ENCODE peak calls at places on chromosomes 3 and 15, in five cellular contexts. T is breast epithelium, E is body of pancreas, H is K562, V is H54. W is an unnamed sample.

GRCh38 chr15:39574416-39574815 is 6.5 kb upstream of the THBS1 start:
- DNase-seq in E (no peak), T (no peak), H (no peak), V (no peak), W (no peak)

GRCh38 chr3:21290557-21290956 is 460.5 kb downstream of the ZNF385D start:
- DNase-seq in T (no peak), E (no peak), H (peak; percentile 6), V (no peak), W (no peak)

GRCh38 chr3:5304789-5305680 is 117.5 kb downstream of the EDEM1 start:
- DNase-seq in T (no peak), H (peak; percentile 70), V (peak; percentile 9), E (peak; percentile 53), W (peak; percentile 6)

GRCh38 chr15:101451192-101451799 is 38.2 kb downstream of the PCSK6 start:
- DNase-seq in H (peak; percentile 94), T (peak; percentile 49), V (no peak), E (no peak), W (peak; percentile 37)

GRCh38 chr3:156685198-156685597 is 10.8 kb downstream of the TIPARP start:
- DNase-seq in H (no peak), T (no peak), V (no peak), E (no peak), W (no peak)

GRCh38 chr3:2802429-2802828 is 307.7 kb downstream of the IL5RA start:
- DNase-seq in H (no peak), V (no peak), T (no peak), E (no peak), W (no peak)

GRCh38 chr15:30865257-30865656 is 38.5 kb upstream of the FAN1 start:
- DNase-seq in T (no peak), E (no peak), H (no peak), V (no peak), W (no peak)

GRCh38 chr3:130963878-130964277 is 62.7 kb downstream of the ASTE1 start:
- DNase-seq in T (no peak), H (no peak), V (peak; percentile 5), E (no peak), W (no peak)

GRCh38 chr15:89409184-89409992 is 74.8 kb upstream of the POLG start:
- DNase-seq in H (no peak), V (no peak), E (no peak), T (no peak), W (no peak)

GRCh38 chr15:89556413-89557262 is 18.6 kb upstream of the TICRR start:
- DNase-seq in V (no peak), H (peak; percentile 74), E (peak; percentile 69), T (no peak), W (peak; percentile 73)

GRCh38 chr3:172201990-172202318 is 162.6 kb downstream of the FNDC3B start:
- DNase-seq in T (no peak), E (no peak), H (peak; percentile 17), V (no peak), W (no peak)

GRCh38 chr15:55770261-55770660 is 27.3 kb upstream of the PRTG start:
- DNase-seq in E (no peak), H (no peak), V (no peak), T (no peak), W (no peak)

GRCh38 chr3:54939591-54940300 is 11.9 kb upstream of the LRTM1 start:
- DNase-seq in E (no peak), H (no peak), T (no peak), V (no peak), W (no peak)

GRCh38 chr3:156693166-156693565 is 18.8 kb downstream of the TIPARP start:
- DNase-seq in H (no peak), T (no peak), E (no peak), V (no peak), W (no peak)

GRCh38 chr3:179149239-179149887 is 1.2 kb downstream of the PIK3CA start:
- DNase-seq in T (no peak), E (no peak), V (no peak), H (peak; percentile 47), W (no peak)

GRCh38 chr15:96181873-96182301 is 148.6 kb upstream of the NR2F2 start:
- DNase-seq in E (no peak), H (no peak), V (no peak), T (no peak), W (peak; percentile 31)

GRCh38 chr3:17994167-17994566 is 251.7 kb upstream of the TBC1D5 start:
- DNase-seq in V (no peak), E (no peak), H (no peak), T (no peak), W (no peak)

GRCh38 chr15:83973816-83974215 is 261.8 kb upstream of the GOLGA6L4 start:
- DNase-seq in E (no peak), H (peak; percentile 21), V (no peak), T (no peak), W (no peak)

GRCh38 chr15:31372635-31373091 is 46.0 kb downstream of the KLF13 start:
- DNase-seq in V (no peak), E (peak; percentile 53), T (no peak), H (no peak), W (peak; percentile 73)

GRCh38 chr3:177836671-177837070 is 639.4 kb upstream of the TBL1XR1 start:
- DNase-seq in V (no peak), T (no peak), E (no peak), H (no peak), W (no peak)

GRCh38 chr3:55482496-55483195 is 4.5 kb downstream of the WNT5A start:
- DNase-seq in E (no peak), T (no peak), V (no peak), H (no peak), W (no peak)

GRCh38 chr15:72338617-72339321 is 18.8 kb upstream of the CELF6 start:
- DNase-seq in V (no peak), H (no peak), E (no peak), T (no peak), W (no peak)

GRCh38 chr15:96657096-96657495 is 326.6 kb downstream of the NR2F2 start:
- DNase-seq in E (no peak), T (no peak), V (no peak), H (no peak), W (no peak)

GRCh38 chr15:82900511-82900910 is 52.0 kb downstream of the HOMER2 start:
- DNase-seq in V (no peak), H (no peak), T (no peak), E (no peak), W (no peak)

GRCh38 chr3:15333099-15333956 is 942 bp upstream of the SH3BP5 start:
- DNase-seq in V (no peak), H (peak; percentile 63), T (no peak), E (no peak), W (no peak)

GRCh38 chr3:15331606-15332404 is 581 bp downstream of the SH3BP5 start:
- DNase-seq in E (peak; percentile 27), V (peak; percentile 21), H (no peak), T (peak; percentile 55), W (no peak)

GRCh38 chr3:15333957-15334263 is 1.5 kb upstream of the SH3BP5 start:
- DNase-seq in T (no peak), H (no peak), E (no peak), V (no peak), W (no peak)

GRCh38 chr3:15331072-15331605 is 1.2 kb downstream of the SH3BP5 start:
- DNase-seq in T (no peak), E (no peak), H (no peak), V (no peak), W (no peak)

GRCh38 chr3:15332405-15333098 is at the start of gene SH3BP5:
- DNase-seq in V (peak; percentile 71), H (peak; percentile 89), T (peak; percentile 72), E (peak; percentile 70), W (peak; percentile 64)
- TF ChIP-seq POLR2A in V (peak; percentile 68), H (peak; percentile 54), T (no peak), E (peak; percentile 22), W (peak; percentile 91)

DNA sequence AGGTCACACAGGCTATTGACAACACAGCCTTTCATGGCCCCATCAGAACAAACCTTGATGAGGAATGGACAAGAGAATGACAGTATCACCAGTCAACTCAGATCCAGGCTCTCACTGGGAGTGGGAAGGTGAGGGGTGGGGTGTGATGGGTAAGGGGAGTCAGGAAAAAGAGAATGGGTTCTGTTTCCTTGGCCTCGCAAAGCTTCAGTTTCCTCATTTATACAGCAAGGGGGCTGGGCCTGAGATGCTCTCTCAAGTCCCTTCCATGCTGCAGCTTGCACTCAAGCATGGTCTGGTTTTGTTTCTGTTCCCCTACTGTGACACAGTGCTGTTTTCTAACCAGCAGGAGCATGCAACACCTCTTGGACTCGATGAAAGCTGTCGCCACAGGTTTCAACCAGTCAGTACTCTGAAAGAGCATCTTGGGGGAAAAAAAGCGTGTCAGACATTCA is 65.7 kb upstream of the IL12A start:
- DNase-seq in T (no peak), V (no peak), H (no peak), E (no peak), W (no peak)
- TF ChIP-seq POLR2A in T (no peak), V (no peak), H (no peak), E (no peak), W (no peak)

GRCh38 chr3:197490098-197490497 is 65.7 kb downstream of the BDH1 start:
- DNase-seq in H (no peak), T (no peak), V (peak; percentile 81), E (no peak), W (no peak)

GRCh38 chr3:197486861-197487260 is 68.9 kb downstream of the BDH1 start:
- DNase-seq in H (no peak), V (no peak), E (no peak), T (no peak), W (no peak)

GRCh38 chr3:197485143-197485542 is 70.6 kb downstream of the BDH1 start:
- DNase-seq in E (no peak), T (no peak), H (no peak), V (no peak), W (no peak)

GRCh38 chr3:197490659-197491058 is 65.1 kb downstream of the BDH1 start:
- DNase-seq in E (no peak), H (no peak), T (no peak), V (no peak), W (no peak)

DNA sequence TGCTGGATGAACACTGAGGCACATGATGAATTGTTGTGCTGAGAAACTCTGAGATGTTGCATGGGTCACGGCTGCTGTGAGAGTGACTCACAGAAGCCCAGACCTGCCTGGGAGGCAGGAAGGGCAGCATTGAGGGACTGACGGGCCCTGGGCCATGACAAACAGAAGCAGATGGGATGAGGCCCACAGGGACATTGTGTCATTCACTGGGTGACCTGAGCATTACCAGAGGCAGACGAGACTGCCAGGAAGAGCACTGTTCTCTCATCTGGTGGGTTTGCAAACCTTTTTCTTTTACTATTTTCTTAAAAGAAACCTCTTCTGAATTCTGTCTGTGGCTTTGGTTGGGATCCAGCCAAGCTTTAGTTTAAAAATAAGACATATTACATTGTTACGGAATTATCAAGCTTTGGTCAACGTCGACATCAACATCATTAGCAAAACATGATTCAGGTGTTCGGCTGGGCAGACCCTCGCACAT is 67.8 kb downstream of the BDH1 start:
- DNase-seq in V (peak; percentile 93), E (no peak), T (peak; percentile 72), H (peak; percentile 28), W (peak; percentile 57)
- TF ChIP-seq POLR2A in V (peak; percentile 45), E (no peak), T (no peak), H (no peak), W (no peak)

GRCh38 chr3:47378869-47379268 is 2.0 kb upstream of the PTPN23 start:
- DNase-seq in V (no peak), E (no peak), T (no peak), H (no peak), W (no peak)

GRCh38 chr3:47381317-47382157 is 716 bp downstream of the PTPN23 start:
- DNase-seq in E (peak; percentile 75), T (peak; percentile 74), H (peak; percentile 95), V (peak; percentile 86), W (peak; percentile 74)

GRCh38 chr3:47380026-47380600 is 708 bp upstream of the PTPN23 start:
- DNase-seq in V (no peak), H (peak; percentile 38), T (no peak), E (no peak), W (no peak)

GRCh38 chr3:47380601-47381316 is at the start of gene PTPN23:
- DNase-seq in H (peak; percentile 100), T (peak; percentile 100), E (peak; percentile 99), V (peak; percentile 97), W (peak; percentile 97)

GRCh38 chr3:47379488-47379899 is 1.3 kb upstream of the PTPN23 start:
- DNase-seq in E (no peak), V (no peak), H (peak; percentile 58), T (no peak), W (no peak)
- TF ChIP-seq POLR2A in E (no peak), V (no peak), H (no peak), T (no peak), W (no peak)